ENCODE peak calls at places on chromosomes 11 and 22, in four cellular contexts. One of them, this sample, is unnamed.
A peak's percentile ranks its signal among the peaks of the same experiment; 100 is the strongest.

GRCh38 chr11:129490004-129490403 is 114.4 kb downstream of the BARX2 start:
- DNase-seq in GM12865: no peak
- DNase-seq in colonic mucosa: no peak
- DNase-seq in astrocyte of the cerebellum: no peak
- DNase-seq in this sample: no peak

GRCh38 chr22:33748714-33749113 is 171.6 kb downstream of the LARGE1 start:
- DNase-seq in GM12865: no peak
- DNase-seq in astrocyte of the cerebellum: no peak
- DNase-seq in colonic mucosa: no peak
- DNase-seq in this sample: no peak

GRCh38 chr11:92596596-92597317 is 372.1 kb downstream of the FAT3 start:
- DNase-seq in astrocyte of the cerebellum: no peak
- DNase-seq in GM12865: no peak
- DNase-seq in colonic mucosa: no peak
- DNase-seq in this sample: no peak

GRCh38 chr11:69611548-69612526 is 29.1 kb upstream of the CCND1 start:
- DNase-seq in astrocyte of the cerebellum: no peak
- DNase-seq in GM12865: no peak
- DNase-seq in colonic mucosa: no peak
- DNase-seq in this sample: no peak

GRCh38 chr11:125443767-125444311 is 52.2 kb downstream of the FEZ1 start:
- DNase-seq in colonic mucosa: no peak
- DNase-seq in GM12865: no peak
- DNase-seq in astrocyte of the cerebellum: no peak
- DNase-seq in this sample: no peak

GRCh38 chr11:27703453-27703852 is 3.2 kb upstream of the BDNF start:
- DNase-seq in colonic mucosa: no peak
- DNase-seq in astrocyte of the cerebellum: no peak
- DNase-seq in GM12865: no peak
- DNase-seq in this sample: no peak

GRCh38 chr11:120953230-120953558 is 70.7 kb upstream of the TBCEL start:
- DNase-seq in GM12865: no peak
- DNase-seq in colonic mucosa: no peak
- DNase-seq in astrocyte of the cerebellum: no peak
- DNase-seq in this sample: no peak

GRCh38 chr22:50062509-50063135 is 4.5 kb upstream of the TTLL8 start:
- DNase-seq in GM12865: no peak
- DNase-seq in astrocyte of the cerebellum: no peak
- DNase-seq in colonic mucosa: no peak
- DNase-seq in this sample: no peak

GRCh38 chr11:45894555-45895247 is 9.2 kb downstream of the MAPK8IP1 start:
- DNase-seq in astrocyte of the cerebellum: no peak
- DNase-seq in colonic mucosa: no peak
- DNase-seq in GM12865: no peak
- DNase-seq in this sample: no peak

GRCh38 chr22:42958937-42959336 is 56.0 kb downstream of the PACSIN2 start:
- DNase-seq in GM12865: no peak
- DNase-seq in colonic mucosa: no peak
- DNase-seq in astrocyte of the cerebellum: no peak
- DNase-seq in this sample: no peak

GRCh38 chr11:12716816-12717215 is 42.6 kb downstream of the TEAD1 start:
- DNase-seq in GM12865: no peak
- DNase-seq in astrocyte of the cerebellum: no peak
- DNase-seq in colonic mucosa: no peak
- DNase-seq in this sample: no peak

GRCh38 chr22:32083814-32084213 is 40.8 kb downstream of the SLC5A1 start:
- DNase-seq in GM12865: no peak
- DNase-seq in astrocyte of the cerebellum: no peak
- DNase-seq in colonic mucosa: no peak
- DNase-seq in this sample: no peak

GRCh38 chr22:32079110-32080089 is 36.3 kb downstream of the SLC5A1 start:
- DNase-seq in astrocyte of the cerebellum: peak; percentile 52
- DNase-seq in GM12865: no peak
- DNase-seq in colonic mucosa: no peak
- DNase-seq in this sample: peak; percentile 36

GRCh38 chr22:32082331-32082730 is 39.3 kb downstream of the SLC5A1 start:
- DNase-seq in GM12865: no peak
- DNase-seq in astrocyte of the cerebellum: no peak
- DNase-seq in colonic mucosa: no peak
- DNase-seq in this sample: no peak

GRCh38 chr22:32083000-32083399 is 39.9 kb downstream of the SLC5A1 start:
- DNase-seq in astrocyte of the cerebellum: no peak
- DNase-seq in colonic mucosa: no peak
- DNase-seq in GM12865: no peak
- DNase-seq in this sample: no peak

DNA sequence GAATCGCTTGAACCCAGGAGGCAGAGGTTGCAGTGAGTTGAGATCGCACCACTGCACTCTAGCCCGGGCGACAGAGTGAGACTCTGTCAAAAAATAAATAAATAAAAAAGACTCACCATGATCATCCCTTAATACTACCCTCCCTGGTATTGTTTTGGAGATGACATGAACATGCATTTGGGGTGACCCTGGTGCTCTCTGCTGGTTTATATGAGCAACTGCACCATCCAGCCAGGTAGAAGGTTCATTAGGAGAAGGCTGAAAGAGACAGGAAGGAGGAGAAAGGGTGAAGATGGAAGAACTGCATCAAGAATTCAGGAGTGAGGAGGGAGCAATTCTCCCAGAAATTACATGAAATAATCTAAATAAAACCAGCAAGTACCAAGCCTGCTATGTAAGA is 37.8 kb downstream of the SLC5A1 start:
- DNase-seq in colonic mucosa: peak; percentile 37
- DNase-seq in astrocyte of the cerebellum: peak; percentile 43
- DNase-seq in GM12865: peak; percentile 61
- DNase-seq in this sample: peak; percentile 6
- TF ChIP-seq CTCF in colonic mucosa: peak; percentile 61
- TF ChIP-seq CTCF in astrocyte of the cerebellum: peak; percentile 81
- TF ChIP-seq CTCF in GM12865: peak; percentile 60
- TF ChIP-seq CTCF in this sample: peak; percentile 64

GRCh38 chr11:113274708-113275582 is 39.4 kb upstream of the TTC12 start:
- DNase-seq in astrocyte of the cerebellum: no peak
- DNase-seq in colonic mucosa: no peak
- DNase-seq in GM12865: no peak
- DNase-seq in this sample: no peak
- TF ChIP-seq CTCF in astrocyte of the cerebellum: peak; percentile 27
- TF ChIP-seq CTCF in colonic mucosa: no peak
- TF ChIP-seq CTCF in GM12865: no peak
- TF ChIP-seq CTCF in this sample: no peak

DNA sequence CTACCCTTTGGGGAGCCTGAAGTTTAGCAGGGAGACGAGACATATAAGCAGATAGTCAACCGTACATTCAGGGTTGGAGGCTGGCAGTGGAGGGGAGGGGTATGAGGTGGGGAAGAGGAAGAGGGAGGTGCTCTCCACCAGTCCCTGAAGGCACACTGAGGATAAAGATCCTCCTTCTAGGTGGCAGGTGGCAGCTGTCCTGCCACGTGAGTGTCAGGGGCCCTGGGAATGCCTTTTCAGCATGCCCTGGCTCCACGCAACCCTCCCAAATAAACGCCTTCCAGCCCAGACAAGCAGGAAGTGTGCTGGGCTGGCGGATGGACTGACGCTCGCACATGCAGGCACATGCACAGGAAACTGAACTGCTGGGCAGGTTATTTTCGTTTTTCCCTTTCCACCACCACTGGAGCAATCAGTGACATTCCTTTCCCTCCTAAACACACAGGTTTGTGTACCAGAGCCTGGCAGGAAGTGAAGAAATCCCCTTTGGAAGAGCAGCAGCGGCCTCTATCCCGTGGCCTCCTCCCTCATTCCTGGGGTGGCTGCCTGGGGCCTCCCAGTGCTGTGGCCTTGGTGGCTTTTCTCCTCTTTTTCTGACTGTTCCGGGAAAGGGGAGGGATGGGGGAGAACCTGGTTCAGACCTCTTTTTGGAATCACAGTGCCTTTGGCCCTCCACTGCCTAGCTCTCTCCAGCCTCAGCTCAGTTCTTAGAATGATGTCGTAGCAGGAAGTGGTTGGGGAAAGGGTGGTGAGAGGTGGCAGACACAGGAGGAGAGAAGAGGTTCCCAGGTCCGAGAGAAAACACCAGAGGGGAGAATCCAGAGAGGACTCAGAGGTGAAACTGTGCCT is 157.0 kb upstream of the TIMP3 start:
- DNase-seq in GM12865: peak; percentile 25
- DNase-seq in astrocyte of the cerebellum: no peak
- DNase-seq in colonic mucosa: peak; percentile 30
- DNase-seq in this sample: no peak
- TF ChIP-seq CTCF in GM12865: no peak
- TF ChIP-seq CTCF in astrocyte of the cerebellum: no peak
- TF ChIP-seq CTCF in colonic mucosa: no peak
- TF ChIP-seq CTCF in this sample: no peak

GRCh38 chr11:16879690-16880089 is 134.5 kb downstream of the PLEKHA7 start:
- DNase-seq in colonic mucosa: no peak
- DNase-seq in astrocyte of the cerebellum: no peak
- DNase-seq in GM12865: no peak
- DNase-seq in this sample: no peak

GRCh38 chr11:16881766-16882165 is 132.4 kb downstream of the PLEKHA7 start:
- DNase-seq in colonic mucosa: no peak
- DNase-seq in GM12865: peak; percentile 46
- DNase-seq in astrocyte of the cerebellum: no peak
- DNase-seq in this sample: no peak

GRCh38 chr11:16881074-16881709 is 133.0 kb downstream of the PLEKHA7 start:
- DNase-seq in colonic mucosa: no peak
- DNase-seq in astrocyte of the cerebellum: peak; percentile 55
- DNase-seq in GM12865: peak; percentile 56
- DNase-seq in this sample: no peak

GRCh38 chr11:16880184-16880583 is 134.0 kb downstream of the PLEKHA7 start:
- DNase-seq in colonic mucosa: no peak
- DNase-seq in GM12865: no peak
- DNase-seq in astrocyte of the cerebellum: no peak
- DNase-seq in this sample: no peak

GRCh38 chr11:16883179-16883578 is 131.0 kb downstream of the PLEKHA7 start:
- DNase-seq in astrocyte of the cerebellum: no peak
- DNase-seq in GM12865: no peak
- DNase-seq in colonic mucosa: peak; percentile 22
- DNase-seq in this sample: no peak
- TF ChIP-seq CTCF in astrocyte of the cerebellum: no peak
- TF ChIP-seq CTCF in GM12865: no peak
- TF ChIP-seq CTCF in colonic mucosa: no peak
- TF ChIP-seq CTCF in this sample: no peak

DNA sequence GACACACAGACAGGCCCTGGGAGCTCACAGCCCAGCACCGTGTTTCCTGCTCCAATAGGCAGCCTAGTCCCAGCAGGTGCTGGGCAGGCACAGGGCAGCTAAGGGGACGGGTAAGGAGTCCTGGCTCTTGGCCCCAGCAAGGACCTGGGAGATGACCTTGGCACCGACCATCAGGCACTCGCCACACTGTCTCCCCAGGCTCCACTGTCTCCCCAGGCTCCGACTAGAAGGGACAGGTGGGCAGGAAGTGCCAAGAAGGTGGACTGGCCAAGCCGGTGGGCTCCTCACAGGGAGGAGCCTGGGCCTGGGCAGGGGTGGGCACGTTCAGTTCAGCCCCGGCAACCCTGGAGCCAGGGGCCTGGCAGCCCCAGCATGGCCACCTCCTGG is 193.9 kb downstream of the IGLL1 start:
- DNase-seq in GM12865: no peak
- DNase-seq in astrocyte of the cerebellum: no peak
- DNase-seq in colonic mucosa: no peak
- DNase-seq in this sample: no peak
- TF ChIP-seq CTCF in GM12865: no peak
- TF ChIP-seq CTCF in astrocyte of the cerebellum: no peak
- TF ChIP-seq CTCF in colonic mucosa: peak; percentile 12
- TF ChIP-seq CTCF in this sample: no peak

GRCh38 chr11:35621620-35622019 is 3.4 kb downstream of the FJX1 start:
- DNase-seq in colonic mucosa: no peak
- DNase-seq in GM12865: no peak
- DNase-seq in astrocyte of the cerebellum: no peak
- DNase-seq in this sample: no peak

GRCh38 chr11:35618497-35619029 is 303 bp downstream of the FJX1 start:
- DNase-seq in colonic mucosa: peak; percentile 20
- DNase-seq in GM12865: peak; percentile 71
- DNase-seq in astrocyte of the cerebellum: no peak
- DNase-seq in this sample: no peak

GRCh38 chr11:35622070-35622469 is 3.8 kb downstream of the FJX1 start:
- DNase-seq in colonic mucosa: no peak
- DNase-seq in GM12865: no peak
- DNase-seq in astrocyte of the cerebellum: peak; percentile 84
- DNase-seq in this sample: peak; percentile 50

GRCh38 chr11:35619030-35619753 is 932 bp downstream of the FJX1 start:
- DNase-seq in GM12865: peak; percentile 77
- DNase-seq in colonic mucosa: peak; percentile 18
- DNase-seq in astrocyte of the cerebellum: no peak
- DNase-seq in this sample: no peak

GRCh38 chr11:35619754-35620640 is 1.7 kb downstream of the FJX1 start:
- DNase-seq in astrocyte of the cerebellum: no peak
- DNase-seq in colonic mucosa: no peak
- DNase-seq in GM12865: peak; percentile 35
- DNase-seq in this sample: no peak
- TF ChIP-seq CTCF in astrocyte of the cerebellum: peak; percentile 9
- TF ChIP-seq CTCF in colonic mucosa: no peak
- TF ChIP-seq CTCF in GM12865: peak; percentile 25
- TF ChIP-seq CTCF in this sample: peak; percentile 5

DNA sequence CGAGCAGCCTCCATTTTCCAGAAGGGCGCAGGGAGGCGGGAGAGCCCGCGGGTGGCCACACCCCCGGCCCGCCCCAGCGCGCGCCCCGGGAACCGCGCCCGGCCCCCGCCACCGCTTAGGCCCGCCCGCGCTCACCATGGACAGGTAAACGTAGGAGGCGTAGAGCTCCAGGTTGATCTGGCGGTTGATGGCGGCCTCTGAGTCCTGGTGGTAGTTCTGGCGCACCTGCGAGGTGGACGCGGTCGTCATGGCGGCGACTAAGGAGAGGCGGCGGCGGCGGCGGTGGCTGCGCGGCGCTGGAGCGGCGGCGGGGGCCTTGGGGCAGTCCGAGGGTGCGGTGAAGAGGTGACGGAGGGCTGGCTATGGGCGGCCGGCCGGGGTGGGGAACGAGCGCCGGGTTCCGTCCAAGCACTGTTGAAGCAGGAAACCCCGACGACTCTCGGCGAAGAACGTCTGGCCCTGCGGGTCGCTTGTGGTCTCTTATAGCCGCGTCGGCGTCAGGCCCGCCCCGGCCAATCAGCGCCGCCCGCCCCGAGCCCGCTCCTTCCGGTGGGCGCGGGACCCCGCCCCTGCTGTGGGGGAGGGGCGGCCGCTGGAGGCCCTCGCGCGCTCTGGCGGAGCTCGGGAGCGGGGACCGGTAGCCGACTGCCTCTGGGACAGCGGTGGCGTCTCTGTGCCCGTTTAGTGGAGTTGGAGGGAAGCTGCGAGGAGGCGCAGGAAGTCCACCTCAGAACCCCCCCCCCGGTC is at the start of gene FTH1:
- DNase-seq in GM12865: peak; percentile 97
- DNase-seq in astrocyte of the cerebellum: peak; percentile 59
- DNase-seq in colonic mucosa: peak; percentile 95
- DNase-seq in this sample: peak; percentile 77
- TF ChIP-seq CTCF in GM12865: no peak
- TF ChIP-seq CTCF in astrocyte of the cerebellum: no peak
- TF ChIP-seq CTCF in colonic mucosa: no peak
- TF ChIP-seq CTCF in this sample: no peak